ENCODE peak calls at places on chromosomes 5 and 9, in eight cellular contexts. G is HCT116, J is HepG2, W is prostate gland, B is body of pancreas, Y is stomach, M is uterus, O is A549. U is an unnamed sample.

GRCh38 chr5:168285696-168286095 is 5.7 kb upstream of the WWC1 start:
- DNase-seq in J (no peak), B (no peak), M (no peak), O (no peak), W (no peak), G (no peak), Y (no peak), U (no peak)

GRCh38 chr5:145687943-145688342 is 147.2 kb downstream of the PRELID2 start:
- DNase-seq in O (no peak), W (no peak), Y (no peak), J (no peak), G (no peak), M (no peak), B (no peak), U (no peak)

GRCh38 chr5:50947892-50948683 is 281.7 kb downstream of the PARP8 start:
- DNase-seq in W (no peak), B (no peak), M (no peak), J (no peak), O (no peak), Y (no peak), G (no peak), U (no peak)

GRCh38 chr9:129002989-129003388 is 25.1 kb downstream of the SH3GLB2 start:
- DNase-seq in Y (no peak), M (no peak), B (no peak), J (no peak), W (no peak), G (no peak), O (no peak), U (no peak)

GRCh38 chr5:96714951-96715451 is 52.8 kb downstream of the CAST start:
- DNase-seq in G (peak; percentile 58), M (peak; percentile 55), O (peak; percentile 85), J (peak; percentile 96), W (peak; percentile 58), B (peak; percentile 93), Y (peak; percentile 63), U (peak; percentile 57)

GRCh38 chr9:91246842-91247241 is 114.9 kb downstream of the AUH start:
- DNase-seq in O (no peak), G (no peak), M (no peak), W (no peak), Y (no peak), J (no peak), B (no peak), U (no peak)

GRCh38 chr5:1005904-1006655 is 2.5 kb upstream of the NKD2 start:
- DNase-seq in W (no peak), M (peak; percentile 8), J (no peak), Y (no peak), G (no peak), O (no peak), B (no peak), U (peak; percentile 40)

GRCh38 chr9:124880501-124880900 is 18.6 kb downstream of the ARPC5L start:
- DNase-seq in W (no peak), J (no peak), M (no peak), Y (no peak), O (no peak), G (no peak), B (no peak), U (no peak)

GRCh38 chr9:108684288-108685025 is 171.3 kb downstream of the ACTL7B start:
- DNase-seq in B (no peak), M (no peak), O (no peak), J (no peak), W (no peak), Y (no peak), G (no peak), U (no peak)

GRCh38 chr9:87107072-87107471 is 159.8 kb upstream of the GAS1 start:
- DNase-seq in W (no peak), O (peak; percentile 17), B (no peak), G (no peak), M (no peak), Y (no peak), J (no peak), U (no peak)

GRCh38 chr5:151022511-151023018 is 2.2 kb downstream of the GPX3 start:
- DNase-seq in M (no peak), G (no peak), O (no peak), J (no peak), W (no peak), Y (no peak), B (peak; percentile 34), U (no peak)

GRCh38 chr5:93422652-93423332 is 158.2 kb downstream of the NR2F1-AS1 start:
- DNase-seq in G (no peak), B (no peak), O (no peak), M (no peak), W (no peak), J (no peak), Y (no peak), U (no peak)

GRCh38 chr5:178519804-178520203 is 70.4 kb downstream of the COL23A1 start:
- DNase-seq in O (no peak), W (no peak), G (no peak), B (no peak), M (no peak), J (no peak), Y (no peak), U (no peak)

GRCh38 chr9:93567271-93567959 is 9.0 kb upstream of the PHF2 start:
- DNase-seq in M (no peak), G (no peak), W (no peak), Y (no peak), B (no peak), O (no peak), J (no peak), U (peak; percentile 47)

GRCh38 chr5:126422994-126423788 is at the start of gene GRAMD2B:
- DNase-seq in B (peak; percentile 92), Y (peak; percentile 86), W (peak; percentile 91), J (peak; percentile 18), M (peak; percentile 90), G (peak; percentile 83), O (peak; percentile 64), U (peak; percentile 58)

GRCh38 chr5:82931110-82931509 is 146.1 kb downstream of the TMEM167A start:
- DNase-seq in B (no peak), G (no peak), W (no peak), O (peak; percentile 16), J (no peak), M (no peak), Y (no peak), U (no peak)

GRCh38 chr9:112771359-112772214 is 21.0 kb downstream of the SNX30 start:
- DNase-seq in W (no peak), J (no peak), B (peak; percentile 16), Y (no peak), O (no peak), G (no peak), M (no peak), U (no peak)

GRCh38 chr5:90916947-90917800 is 358.6 kb downstream of the ADGRV1 start:
- DNase-seq in G (no peak), Y (no peak), B (no peak), W (no peak), M (no peak), J (no peak), O (no peak), U (no peak)

GRCh38 chr9:133103183-133103986 is 17.7 kb downstream of the RALGDS start:
- DNase-seq in O (peak; percentile 53), B (peak; percentile 68), M (peak; percentile 65), G (no peak), Y (peak; percentile 78), W (peak; percentile 52), J (peak; percentile 34), U (peak; percentile 83)

GRCh38 chr5:128574041-128574440 is 36.0 kb upstream of the FBN2 start:
- DNase-seq in O (peak; percentile 12), J (no peak), B (no peak), W (no peak), Y (no peak), M (no peak), G (no peak), U (no peak)

DNA sequence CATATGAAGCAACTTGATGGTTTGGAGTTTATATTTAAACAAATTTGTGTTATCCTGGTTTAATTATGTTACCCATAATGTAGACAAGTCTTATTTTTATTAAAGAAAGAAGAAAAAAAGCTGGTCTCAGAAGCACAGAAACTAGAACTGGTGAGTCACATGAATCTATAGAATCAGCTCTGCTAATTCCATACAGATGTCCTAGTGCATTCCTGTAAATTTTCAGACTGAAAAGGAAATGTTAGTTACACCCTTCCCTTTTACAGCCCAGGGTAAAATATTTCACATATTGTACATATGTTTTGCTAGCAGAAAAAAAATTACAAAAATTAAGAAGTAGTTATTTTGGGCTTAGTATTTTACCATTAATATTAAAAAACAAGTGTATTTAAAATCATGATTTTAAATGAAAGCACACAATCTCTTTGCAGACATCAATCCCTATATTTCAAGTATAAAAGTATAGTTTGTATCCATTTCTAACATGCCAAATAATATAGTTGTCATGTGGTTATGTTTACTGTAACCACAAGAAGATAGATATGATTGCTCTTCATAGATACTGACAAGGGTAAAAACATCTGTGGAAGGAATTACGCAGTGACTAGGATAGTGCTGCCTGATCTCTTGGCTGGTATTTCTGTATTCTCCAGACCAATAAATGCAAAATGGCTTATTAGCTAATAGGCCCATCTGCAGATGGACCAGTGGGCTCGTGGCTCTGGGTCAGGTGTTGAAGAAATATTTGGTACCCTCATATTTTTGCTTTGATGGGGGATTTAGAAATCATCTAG is 34.7 kb upstream of the FBN2 start:
- DNase-seq in Y (no peak), M (no peak), W (no peak), J (no peak), G (no peak), O (no peak), B (no peak), U (no peak)
- TF ChIP-seq POLR2A in Y (no peak), M (no peak), W (no peak), J (no peak), G (no peak), O (no peak), B (no peak), U (no peak)

GRCh38 chr9:127828262-127829031 is 25.8 kb downstream of the FPGS start:
- DNase-seq in M (peak; percentile 94), G (peak; percentile 41), O (peak; percentile 62), Y (peak; percentile 80), B (peak; percentile 82), W (peak; percentile 53), J (peak; percentile 83), U (peak; percentile 80)
- TF ChIP-seq POLR2A in M (peak; percentile 87), G (peak; percentile 57), O (peak; percentile 24), Y (no peak), B (peak; percentile 33), W (peak; percentile 72), J (peak; percentile 54), U (no peak)

GRCh38 chr5:142981886-142982820 is 212.0 kb downstream of the ARHGAP26 start:
- DNase-seq in O (no peak), G (no peak), M (peak; percentile 62), W (peak; percentile 87), J (peak; percentile 92), B (peak; percentile 92), Y (peak; percentile 89), U (peak; percentile 69)
- TF ChIP-seq POLR2A in O (no peak), G (no peak), M (no peak), W (no peak), J (peak; percentile 38), B (no peak), Y (no peak), U (no peak)

DNA sequence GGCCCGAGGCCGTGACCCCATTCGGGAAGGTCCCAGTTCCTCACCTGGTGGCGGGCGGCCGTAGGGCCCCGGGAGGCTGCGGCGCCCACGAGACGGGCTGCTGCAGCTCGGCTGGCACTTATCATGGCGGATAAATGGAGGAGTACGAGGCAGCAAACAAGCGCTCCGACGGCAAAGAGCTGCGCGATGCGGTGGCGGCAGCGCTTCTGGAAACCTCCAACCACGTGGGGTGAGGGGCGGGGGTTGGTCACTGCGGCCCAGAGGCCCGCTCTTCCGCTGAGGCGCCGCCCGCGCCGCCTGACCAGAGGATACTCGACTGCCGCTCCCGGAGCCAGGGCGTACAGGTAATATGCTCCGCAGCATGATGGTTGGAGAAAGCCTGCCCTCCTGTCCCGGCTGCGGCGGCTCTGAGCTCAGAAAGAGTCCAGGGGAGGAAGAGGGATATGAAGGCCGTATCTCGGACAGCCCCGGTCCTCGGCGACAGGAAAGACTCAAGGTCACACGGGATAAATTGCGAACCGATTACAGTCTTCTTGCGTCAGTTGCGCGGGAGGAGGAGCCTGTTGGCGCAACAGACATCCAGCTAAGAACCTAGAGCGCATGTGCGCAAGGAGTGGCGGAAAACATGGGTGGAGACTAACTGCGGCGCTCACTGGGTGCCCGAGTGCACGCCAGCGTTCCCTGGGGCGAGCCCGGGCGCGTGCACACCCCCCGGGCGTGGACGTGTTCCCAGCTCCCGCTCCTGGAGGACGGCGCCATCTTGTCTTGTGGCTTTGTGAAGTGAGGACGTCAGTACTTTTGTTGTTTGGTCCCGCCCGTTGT is at the start of gene HSPA9:
- DNase-seq in O (peak; percentile 100), J (peak; percentile 98), W (peak; percentile 98), G (peak; percentile 99), Y (peak; percentile 99), B (peak; percentile 100), M (peak; percentile 99), U (peak; percentile 98)
- TF ChIP-seq POLR2A in O (peak; percentile 72), J (peak; percentile 92), W (peak; percentile 85), G (no peak), Y (no peak), B (peak; percentile 85), M (peak; percentile 82), U (peak; percentile 85)

U was measured in Peyer's patch.